ENCODE peak calls at places on chromosomes 12 and 14, in ten cellular contexts. D is pons; X is T follicular helper cell; F is NCI-H345; K is NCI-H510A treated with DMSO at 0.1 percent for 48 hours; Y is HCT116; G is ELR; Z is amniotic stem cell; T is activated naive CD4-positive, alpha-beta T cell treated with Interleukin-2 at 50 U/mL for 16 hours; S is endothelial cell. A is an unnamed sample.

GRCh38 chr12:19614601-19615442 is 175.5 kb downstream of the AEBP2 start:
- DNase-seq in D (no peak), X (no peak), F (no peak), K (no peak), Y (no peak), G (no peak), Z (no peak), T (no peak), S (no peak), A (no peak)

GRCh38 chr12:116524964-116525379 is 34.2 kb upstream of the MAP1LC3B2 start:
- DNase-seq in D (no peak), X (no peak), F (no peak), K (no peak), Y (no peak), G (peak), Z (no peak), T (no peak), S (no peak), A (no peak)

GRCh38 chr12:104505095-104505819 is 48.5 kb downstream of the CHST11 start:
- DNase-seq in D (no peak), X (no peak), F (peak), K (peak), Y (no peak), G (no peak), Z (no peak), T (no peak), S (no peak), A (no peak)

GRCh38 chr12:15356831-15357456 is 34.6 kb downstream of the PTPRO start:
- DNase-seq in D (no peak), X (no peak), F (peak), K (no peak), Y (no peak), G (no peak), Z (no peak), T (no peak), S (no peak), A (no peak)

GRCh38 chr12:122851820-122852219 is 16.6 kb downstream of the HIP1R start:
- DNase-seq in D (no peak), X (no peak), F (no peak), K (no peak), Y (no peak), G (peak), Z (peak), T (no peak), S (peak), A (no peak)

GRCh38 chr12:28258998-28259397 is 68.7 kb downstream of the CCDC91 start:
- DNase-seq in D (no peak), X (no peak), F (no peak), K (no peak), Y (no peak), G (peak), Z (no peak), T (no peak), S (no peak), A (no peak)

GRCh38 chr12:64090047-64090446 is 132.0 kb downstream of the KICS2 start:
- DNase-seq in D (peak), X (no peak), F (no peak), K (no peak), Y (no peak), G (no peak), Z (no peak), T (no peak), S (no peak), A (no peak)

GRCh38 chr14:85535916-85536834 is 6.2 kb downstream of the FLRT2 start:
- DNase-seq in D (peak), X (no peak), F (peak), K (no peak), Y (no peak), G (peak), Z (peak), T (no peak), S (no peak), A (no peak)

GRCh38 chr12:12877145-12877544 is 14.2 kb upstream of the GPRC5A start:
- DNase-seq in D (no peak), X (no peak), F (no peak), K (no peak), Y (no peak), G (no peak), Z (no peak), T (no peak), S (no peak), A (no peak)